ENCODE peak calls at places on chromosomes 1 and 21, in seven cellular contexts. V is putamen; I is effector CD4-positive, alpha-beta T cell; J is breast epithelium; U is CD4-positive, alpha-beta T cell; M is NCI-H2107; D is non-pigmented ciliary epithelial cell. B is an unnamed sample.

GRCh38 chr1:210117681-210118170 is 114.9 kb upstream of the SERTAD4 start:
- DNase-seq in I (no peak), M (no peak), V (no peak), J (no peak), U (no peak), D (no peak), B (no peak)

GRCh38 chr1:91555821-91556531 is 55.3 kb downstream of the CDC7 start:
- DNase-seq in J (no peak), U (peak), M (no peak), D (peak), V (no peak), I (peak), B (peak)

GRCh38 chr1:201476670-201477344 is 7.8 kb upstream of the PHLDA3 start:
- DNase-seq in U (no peak), J (no peak), D (no peak), V (no peak), I (no peak), M (no peak), B (no peak)

GRCh38 chr1:203216274-203217138 is 13.0 kb downstream of the CHIT1 start:
- DNase-seq in J (no peak), D (no peak), V (peak), U (peak), I (peak), M (peak), B (no peak)

GRCh38 chr1:77824083-77824482 is 44.6 kb downstream of the MIGA1 start:
- DNase-seq in U (no peak), I (no peak), V (no peak), M (no peak), D (peak), J (no peak), B (peak)

GRCh38 chr1:108889706-108890105 is 12.9 kb downstream of the GPSM2 start:
- DNase-seq in U (no peak), D (no peak), J (no peak), I (no peak), V (no peak), M (no peak), B (no peak)

GRCh38 chr1:121546830-121547680 is 362.3 kb downstream of the SRGAP2C start:
- DNase-seq in M (no peak), D (no peak), U (no peak), J (no peak), V (no peak), I (no peak), B (no peak)

GRCh38 chr21:26077523-26077922 is 93.0 kb downstream of the APP start:
- DNase-seq in J (no peak), V (no peak), I (no peak), U (no peak), D (no peak), M (no peak), B (no peak)

GRCh38 chr1:2127181-2128145 is 67.1 kb downstream of the FAAP20 start:
- DNase-seq in M (no peak), D (no peak), V (peak), I (no peak), U (no peak), J (no peak), B (no peak)

GRCh38 chr21:40176732-40177131 is 309.5 kb downstream of the PCP4 start:
- DNase-seq in V (no peak), D (no peak), M (peak), U (no peak), I (no peak), J (no peak), B (no peak)

GRCh38 chr1:44798481-44799365 is 1.5 kb upstream of the PLK3 start:
- DNase-seq in J (peak), U (no peak), V (no peak), M (no peak), I (no peak), D (no peak), B (no peak)

B was measured in AG04449.